ENCODE peak calls at places on chromosomes 3 and 15, in nine cellular contexts. B is neuronal stem cell, N is PC-9, M is mammary epithelial cell, T is GM23248, I is DND-41, X is neural progenitor cell, F is GM23338, H is hepatocyte. D is an unnamed sample.

GRCh38 chr3:53478166-53478830 is 16.1 kb upstream of the CACNA1D start:
- DNase-seq in M (peak), X (no peak), I (no peak), T (no peak), B (no peak), N (no peak), F (no peak), H (peak), D (peak)

GRCh38 chr15:40498418-40498817 is 27.6 kb downstream of the CHST14 start:
- DNase-seq in I (no peak), M (no peak), F (no peak), B (no peak), X (no peak), H (no peak), N (peak), T (peak), D (no peak)

GRCh38 chr3:195013411-195013810 is 257.5 kb downstream of the XXYLT1 start:
- DNase-seq in M (no peak), I (no peak), B (no peak), F (no peak), X (no peak), H (no peak), T (no peak), N (no peak), D (no peak)

GRCh38 chr15:48582472-48583235 is 62.9 kb downstream of the FBN1 start:
- DNase-seq in N (no peak), F (no peak), H (no peak), M (peak), X (no peak), B (no peak), T (peak), I (no peak), D (no peak)

GRCh38 chr3:3196148-3196861 is 16.8 kb upstream of the CRBN start:
- DNase-seq in B (no peak), M (no peak), T (peak), I (peak), N (no peak), X (peak), H (peak), F (peak), D (no peak)

GRCh38 chr3:5560199-5560598 is 372.7 kb downstream of the EDEM1 start:
- DNase-seq in I (no peak), H (no peak), B (no peak), M (no peak), T (no peak), N (no peak), F (no peak), X (no peak), D (no peak)

GRCh38 chr3:195823998-195824397 is 12.3 kb upstream of the MUC4 start:
- DNase-seq in H (no peak), B (no peak), X (peak), I (no peak), F (no peak), M (peak), N (peak), T (peak), D (no peak)

GRCh38 chr15:78923480-78924360 is 21.1 kb downstream of the CTSH start:
- DNase-seq in T (no peak), M (no peak), X (no peak), B (no peak), H (no peak), I (no peak), F (no peak), N (no peak), D (no peak)

GRCh38 chr3:36714343-36714742 is 50.0 kb downstream of the DCLK3 start:
- DNase-seq in F (no peak), B (no peak), I (no peak), N (no peak), X (no peak), H (peak), T (peak), M (no peak), D (no peak)

GRCh38 chr15:52392008-52392687 is 96.5 kb upstream of the MYO5C start:
- DNase-seq in H (no peak), F (peak), N (peak), M (peak), I (no peak), T (peak), B (no peak), X (no peak), D (no peak)

GRCh38 chr15:98582900-98583554 is 65.3 kb upstream of the IGF1R start:
- DNase-seq in T (no peak), B (no peak), M (no peak), N (no peak), I (no peak), F (no peak), H (no peak), X (no peak), D (no peak)

GRCh38 chr3:35649405-35649804 is 10.1 kb downstream of the ARPP21 start:
- DNase-seq in X (no peak), F (no peak), I (peak), B (no peak), N (no peak), T (no peak), H (no peak), M (no peak), D (no peak)

GRCh38 chr3:4440951-4441350 is 26.1 kb downstream of the SUMF1 start:
- DNase-seq in I (no peak), B (no peak), F (no peak), T (no peak), X (no peak), N (no peak), M (no peak), H (no peak), D (no peak)

GRCh38 chr15:50114381-50114780 is 4.7 kb downstream of the ATP8B4 start:
- DNase-seq in N (no peak), M (no peak), H (no peak), I (no peak), F (no peak), B (no peak), T (no peak), X (no peak), D (no peak)

GRCh38 chr15:44038801-44039200 is 156.3 kb downstream of the FRMD5 start:
- DNase-seq in H (peak), I (no peak), M (no peak), T (no peak), N (no peak), B (peak), F (peak), X (peak), D (peak)

GRCh38 chr3:79354179-79354688 is 413.6 kb downstream of the ROBO1 start:
- DNase-seq in I (no peak), H (no peak), T (no peak), F (no peak), N (no peak), B (no peak), X (no peak), M (no peak), D (no peak)

GRCh38 chr15:79090487-79091203 is at the start of gene RASGRF1:
- DNase-seq in B (peak), H (peak), M (peak), X (peak), F (peak), I (no peak), N (no peak), T (peak), D (no peak)

GRCh38 chr3:46719735-46720271 is 2.1 kb upstream of the PRSS50 start:
- DNase-seq in M (no peak), F (no peak), T (no peak), H (no peak), N (no peak), X (peak), B (no peak), I (no peak), D (no peak)

GRCh38 chr3:18370672-18371071 is 54.5 kb downstream of the SATB1 start:
- DNase-seq in F (no peak), I (no peak), M (no peak), T (no peak), B (no peak), N (no peak), X (no peak), H (no peak), D (no peak)

GRCh38 chr3:170233532-170233931 is 11.3 kb downstream of the PRKCI start:
- DNase-seq in F (no peak), M (peak), X (no peak), H (peak), N (peak), B (no peak), I (no peak), T (peak), D (peak)

GRCh38 chr15:36878745-36879262 is 221.5 kb downstream of the MEIS2 start:
- DNase-seq in B (peak), N (no peak), H (no peak), X (peak), M (no peak), T (no peak), I (no peak), F (peak), D (no peak)

GRCh38 chr15:82231842-82232241 is 30.7 kb downstream of the EFL1 start:
- DNase-seq in N (no peak), H (peak), B (no peak), X (peak), T (no peak), I (no peak), M (no peak), F (peak), D (peak)

GRCh38 chr3:109921509-109921908 is 584.2 kb upstream of the DPPA4 start:
- DNase-seq in H (no peak), B (no peak), M (no peak), I (no peak), N (no peak), F (peak), X (peak), T (no peak), D (no peak)

GRCh38 chr3:196344663-196345062 is 6.5 kb upstream of the TM4SF19 start:
- DNase-seq in H (no peak), T (no peak), M (no peak), N (no peak), F (no peak), B (no peak), I (no peak), X (no peak), D (no peak)

GRCh38 chr3:130929827-130930226 is 35.9 kb downstream of the ATP2C1 start:
- DNase-seq in T (peak), I (no peak), X (no peak), N (no peak), H (no peak), M (no peak), B (no peak), F (no peak), D (no peak)

GRCh38 chr15:85010472-85011209 is 29.0 kb downstream of the PDE8A start:
- DNase-seq in F (no peak), N (no peak), M (no peak), T (no peak), X (peak), H (peak), I (no peak), B (no peak), D (no peak)

GRCh38 chr15:57502116-57502515 is 89.6 kb upstream of the MYZAP start:
- DNase-seq in M (no peak), H (no peak), T (no peak), X (no peak), I (no peak), B (no peak), F (no peak), N (no peak), D (no peak)

GRCh38 chr3:148330486-148330885 is 367.2 kb upstream of the AGTR1 start:
- DNase-seq in T (no peak), I (no peak), X (no peak), M (no peak), F (no peak), B (no peak), N (no peak), H (no peak), D (no peak)

GRCh38 chr3:43769471-43770425 is 79.0 kb downstream of the ABHD5 start:
- DNase-seq in F (peak), M (peak), B (peak), T (peak), N (peak), H (peak), I (peak), X (peak), D (peak)

GRCh38 chr3:197432407-197433127 is 123.2 kb downstream of the BDH1 start:
- DNase-seq in H (no peak), B (no peak), M (no peak), F (no peak), T (no peak), X (no peak), N (no peak), I (no peak), D (no peak)

GRCh38 chr15:89576417-89576773 is 1.1 kb downstream of the TICRR start:
- DNase-seq in M (peak), H (no peak), F (no peak), T (peak), I (no peak), N (no peak), B (no peak), X (no peak), D (no peak)

GRCh38 chr15:29050870-29051269 is 165.1 kb downstream of the APBA2 start:
- DNase-seq in I (no peak), H (no peak), T (peak), X (no peak), N (no peak), F (no peak), B (no peak), M (no peak), D (no peak)

GRCh38 chr15:100405179-100405578 is 63.4 kb upstream of the ADAMTS17 start:
- DNase-seq in N (no peak), B (no peak), T (no peak), H (no peak), F (no peak), X (no peak), M (no peak), I (no peak), D (no peak)

GRCh38 chr3:45552773-45553371 is 41.7 kb upstream of the LIMD1 start:
- DNase-seq in B (no peak), M (no peak), F (no peak), N (no peak), H (no peak), I (no peak), X (no peak), T (no peak), D (no peak)

GRCh38 chr3:15317164-15317477 is 15.3 kb downstream of the SH3BP5 start:
- DNase-seq in N (no peak), B (no peak), H (no peak), X (no peak), F (no peak), M (no peak), I (no peak), T (peak), D (no peak)

GRCh38 chr3:122942937-122943827 is 84.4 kb downstream of the SEMA5B start:
- DNase-seq in N (peak), I (peak), H (peak), F (peak), M (peak), X (peak), B (peak), T (peak), D (peak)
- H2AFZ ChIP-seq in N (no peak), I (no peak), H (no peak), F (no peak), M (peak), X (no peak), B (no peak), T (no peak), D (no peak)

GRCh38 chr15:92833493-92834271 is 66.4 kb upstream of the CHD2 start:
- DNase-seq in F (no peak), X (no peak), T (no peak), B (no peak), N (no peak), I (no peak), M (no peak), H (no peak), D (no peak)
- H2AFZ ChIP-seq in F (peak), X (no peak), T (peak), B (peak), N (no peak), I (peak), M (peak), H (no peak), D (no peak)

DNA sequence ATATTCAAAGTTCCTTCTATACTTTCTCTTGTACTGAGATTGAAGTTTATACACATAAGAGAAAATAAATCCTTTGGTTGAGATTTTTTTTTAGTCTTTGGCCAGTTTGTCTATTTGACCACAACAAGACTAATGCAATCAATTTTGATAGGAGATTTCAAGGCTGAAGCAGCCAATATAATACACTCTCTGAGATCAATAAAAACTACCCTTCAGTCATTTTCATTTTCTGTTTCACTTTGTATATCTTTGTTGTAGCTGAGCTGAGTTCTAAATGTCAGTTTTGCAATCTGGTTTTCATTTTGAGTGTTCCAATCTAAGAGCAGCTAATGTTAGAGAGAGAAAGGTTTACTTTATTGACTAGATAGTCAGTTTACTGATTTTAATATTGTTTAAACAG is 623.8 kb upstream of the ROBO1 start:
- DNase-seq in X (no peak), I (no peak), N (no peak), F (no peak), H (no peak), M (no peak), T (no peak), B (no peak), D (no peak)
- H2AFZ ChIP-seq in X (no peak), I (no peak), N (no peak), F (no peak), H (no peak), M (no peak), T (no peak), B (no peak), D (no peak)

GRCh38 chr3:138434875-138435772 is 708 bp downstream of the ESYT3 start:
- DNase-seq in H (peak), X (peak), T (peak), N (peak), B (no peak), F (peak), M (no peak), I (no peak), D (no peak)
- H2AFZ ChIP-seq in H (peak), X (peak), T (peak), N (peak), B (peak), F (peak), M (peak), I (no peak), D (no peak)

GRCh38 chr15:70299931-70300858 is 202.5 kb upstream of the TLE3 start:
- DNase-seq in M (no peak), B (no peak), T (no peak), X (no peak), F (no peak), I (peak), N (no peak), H (peak), D (no peak)
- H2AFZ ChIP-seq in M (no peak), B (no peak), T (no peak), X (no peak), F (no peak), I (peak), N (no peak), H (no peak), D (no peak)

GRCh38 chr3:119918992-119919933 is 137.4 kb downstream of the NR1I2 start:
- DNase-seq in M (no peak), X (no peak), T (peak), H (no peak), F (peak), B (no peak), N (no peak), I (no peak), D (no peak)
- H2AFZ ChIP-seq in M (no peak), X (no peak), T (no peak), H (no peak), F (no peak), B (no peak), N (no peak), I (no peak), D (no peak)